ENCODE peak calls at places on chromosomes 7 and 10, in nine cellular contexts. X is NCI-H2081; Y is SK-MEL-5; P is EL; G is A549; I is progenitor cell of endocrine pancreas; R is activated naive CD4-positive, alpha-beta T cell; E is stimulated activated CD4-positive, alpha-beta T cell treated with anti-CD3 and anti-CD28 coated beads, Interleukin-15, amount 100 ng/mL, for 1 hour; V is AG09309. F is an unnamed sample.

GRCh38 chr10:32318476-32318896 is 28.5 kb downstream of the EPC1 start:
- DNase-seq in P (peak), Y (no peak), E (no peak), I (no peak), R (no peak), G (no peak), V (peak), X (no peak), F (no peak)

GRCh38 chr10:78343266-78343665 is 309.6 kb downstream of the RPS24 start:
- DNase-seq in G (no peak), E (no peak), R (no peak), X (no peak), Y (no peak), V (no peak), P (no peak), I (peak), F (no peak)

GRCh38 chr7:158614695-158615094 is 27.1 kb upstream of the PTPRN2 start:
- DNase-seq in R (no peak), V (peak), P (peak), G (no peak), I (no peak), X (no peak), E (no peak), Y (no peak), F (no peak)

GRCh38 chr7:13155188-13155587 is 467.8 kb downstream of the ARL4A start:
- DNase-seq in V (no peak), G (no peak), R (no peak), Y (no peak), P (no peak), E (no peak), I (no peak), X (no peak), F (no peak)

GRCh38 chr7:104963991-104964385 is 50.0 kb upstream of the KMT2E start:
- DNase-seq in X (peak), E (no peak), G (peak), V (no peak), P (no peak), I (no peak), R (no peak), Y (no peak), F (no peak)

GRCh38 chr10:68333058-68333395 is 299 bp upstream of the PBLD start:
- DNase-seq in Y (no peak), X (no peak), G (no peak), R (no peak), P (no peak), E (no peak), I (no peak), V (peak), F (no peak)

GRCh38 chr10:14200645-14201534 is 129.8 kb downstream of the FRMD4A start:
- DNase-seq in X (no peak), E (no peak), Y (peak), R (no peak), I (peak), V (no peak), P (peak), G (peak), F (no peak)

GRCh38 chr10:103278862-103279298 is 1.9 kb downstream of the INA start:
- DNase-seq in R (peak), E (no peak), I (peak), X (no peak), G (peak), P (peak), V (no peak), Y (peak), F (no peak)

GRCh38 chr10:1094112-1095057 is 38.2 kb downstream of the WDR37 start:
- DNase-seq in Y (no peak), R (no peak), P (no peak), V (no peak), I (no peak), X (no peak), G (no peak), E (no peak), F (no peak)

GRCh38 chr7:127822822-127823508 is 171.0 kb downstream of the SND1 start:
- DNase-seq in P (no peak), G (no peak), Y (no peak), X (no peak), R (no peak), V (no peak), I (no peak), E (no peak), F (no peak)

GRCh38 chr7:132825222-132825621 is 249.0 kb upstream of the PLXNA4 start:
- DNase-seq in I (no peak), X (no peak), Y (no peak), R (no peak), E (no peak), P (no peak), V (no peak), G (no peak), F (no peak)

GRCh38 chr7:151212626-151213025 is 2.3 kb upstream of the H2BK1 start:
- DNase-seq in G (no peak), P (no peak), E (no peak), I (no peak), V (no peak), X (no peak), R (no peak), Y (no peak), F (no peak)

GRCh38 chr7:19108985-19109946 is 8.2 kb downstream of the TWIST1 start:
- DNase-seq in Y (no peak), E (no peak), R (no peak), V (no peak), I (no peak), P (peak), G (no peak), X (no peak), F (no peak)

GRCh38 chr10:4567637-4568036 is 258.4 kb upstream of the AKR1E2 start:
- DNase-seq in G (no peak), P (no peak), Y (no peak), R (no peak), V (no peak), E (no peak), X (no peak), I (no peak), F (no peak)

GRCh38 chr7:88791891-88792290 is 3.6 kb downstream of the TEX47 start:
- DNase-seq in G (no peak), E (no peak), P (no peak), I (no peak), X (no peak), Y (no peak), V (no peak), R (no peak), F (no peak)

GRCh38 chr7:93226310-93226709 is at the start of gene HEPACAM2:
- DNase-seq in G (no peak), P (no peak), X (peak), R (no peak), V (no peak), E (no peak), Y (no peak), I (no peak), F (no peak)

GRCh38 chr7:50068850-50069551 is 24.0 kb downstream of the ZPBP start:
- DNase-seq in R (no peak), I (no peak), E (no peak), G (peak), V (no peak), X (no peak), Y (peak), P (peak), F (no peak)

GRCh38 chr7:108093903-108094302 is 36.3 kb downstream of the LAMB4 start:
- DNase-seq in V (no peak), Y (peak), P (peak), G (no peak), X (no peak), I (no peak), E (no peak), R (no peak), F (no peak)

GRCh38 chr10:132832186-132832983 is 46.4 kb upstream of the NKX6-2 start:
- DNase-seq in G (no peak), E (no peak), R (no peak), Y (no peak), I (no peak), V (no peak), X (no peak), P (no peak), F (no peak)

GRCh38 chr7:26457702-26458327 is 166.2 kb downstream of the SNX10 start:
- DNase-seq in E (no peak), Y (no peak), X (no peak), R (no peak), I (no peak), P (no peak), G (no peak), V (no peak), F (no peak)

GRCh38 chr10:5434017-5434753 is 21.8 kb downstream of the NET1 start:
- DNase-seq in P (peak), X (peak), I (no peak), Y (peak), R (no peak), E (no peak), G (peak), V (no peak), F (no peak)

GRCh38 chr7:40680657-40681056 is 545.9 kb downstream of the SUGCT start:
- DNase-seq in R (no peak), V (no peak), P (peak), E (no peak), I (no peak), G (peak), Y (peak), X (no peak), F (no peak)

GRCh38 chr7:122460936-122461335 is 156.4 kb upstream of the FEZF1 start:
- DNase-seq in V (no peak), G (no peak), Y (no peak), I (no peak), P (no peak), E (no peak), R (no peak), X (peak), F (no peak)

GRCh38 chr7:76428868-76429805 is 4.4 kb downstream of the ZP3 start:
- DNase-seq in G (no peak), X (peak), E (no peak), Y (peak), P (peak), I (no peak), R (no peak), V (no peak), F (no peak)

GRCh38 chr7:136956671-136957070 is 88.2 kb downstream of the CHRM2 start:
- DNase-seq in G (no peak), E (no peak), R (no peak), P (no peak), X (no peak), V (no peak), I (no peak), Y (no peak), F (no peak)

GRCh38 chr7:66110861-66111260 is 3.8 kb upstream of the CRCP start:
- DNase-seq in Y (peak), P (peak), I (no peak), G (peak), R (no peak), V (peak), X (no peak), E (no peak), F (no peak)

GRCh38 chr7:95766657-95767056 is 5.7 kb upstream of the DYNC1I1 start:
- DNase-seq in Y (no peak), V (no peak), P (no peak), E (no peak), I (no peak), X (no peak), R (no peak), G (no peak), F (no peak)

GRCh38 chr7:147915781-147916180 is 674.8 kb upstream of the C7orf33 start:
- DNase-seq in V (no peak), E (no peak), Y (no peak), P (no peak), G (no peak), X (no peak), I (no peak), R (no peak), F (no peak)

GRCh38 chr7:156090988-156091387 is 278.7 kb upstream of the SHH start:
- DNase-seq in Y (no peak), G (no peak), V (no peak), E (no peak), X (no peak), P (no peak), R (no peak), I (no peak), F (no peak)

GRCh38 chr7:28272461-28272877 is 91.9 kb upstream of the JAZF1 start:
- DNase-seq in Y (peak), I (no peak), E (no peak), R (no peak), V (peak), G (peak), X (peak), P (peak), F (no peak)

GRCh38 chr10:118569882-118570252 is 25.6 kb downstream of the PRLHR start:
- DNase-seq in X (no peak), G (no peak), R (no peak), E (no peak), Y (no peak), I (no peak), P (no peak), V (no peak), F (no peak)

F was measured in activated naive CD8-positive, alpha-beta T cell treated with anti-CD3 and anti-CD28 coated beads, Interleukin-2, amount 50 U/mL, for 16 hours.